ENCODE peak calls at places on chromosomes 6 and 20, in four cellular contexts. I is nucleus accumbens, L is KG1, G is GM12865. Q is an unnamed sample.

GRCh38 chr6:105058316-105058715 is 101.4 kb downstream of the LIN28B start:
- DNase-seq in L (no peak), I (no peak), G (no peak), Q (no peak)

GRCh38 chr6:6885521-6886088 is 222.2 kb upstream of the RREB1 start:
- DNase-seq in I (peak), G (no peak), L (peak), Q (no peak)

GRCh38 chr20:32079655-32080109 is 27.6 kb downstream of the HCK start:
- DNase-seq in I (no peak), G (no peak), L (no peak), Q (no peak)

GRCh38 chr20:59171986-59172385 is 8.4 kb downstream of the ZNF831 start:
- DNase-seq in G (no peak), I (no peak), L (no peak), Q (no peak)

GRCh38 chr6:41462980-41463930 is 82.9 kb upstream of the FOXP4 start:
- DNase-seq in I (peak), L (peak), G (peak), Q (peak)

GRCh38 chr6:41538556-41539182 is 7.5 kb upstream of the FOXP4 start:
- DNase-seq in G (peak), I (no peak), L (no peak), Q (peak)

GRCh38 chr6:35191899-35192298 is 21.9 kb upstream of the SCUBE3 start:
- DNase-seq in I (no peak), L (no peak), G (no peak), Q (no peak)

GRCh38 chr6:21438237-21438985 is 155.1 kb upstream of the SOX4 start:
- DNase-seq in G (peak), I (no peak), L (no peak), Q (no peak)

GRCh38 chr6:45987866-45988265 is 27.8 kb downstream of the CLIC5 start:
- DNase-seq in I (no peak), G (no peak), L (no peak), Q (peak)

GRCh38 chr6:43544461-43544860 is 27.6 kb downstream of the POLR1C start:
- DNase-seq in L (no peak), I (no peak), G (no peak), Q (no peak)

GRCh38 chr6:21003780-21004541 is 469.7 kb downstream of the CDKAL1 start:
- DNase-seq in I (no peak), L (no peak), G (peak), Q (no peak)

GRCh38 chr6:148851683-148852556 is 105.1 kb downstream of the UST start:
- DNase-seq in L (no peak), I (no peak), G (no peak), Q (no peak)

GRCh38 chr20:20466341-20466879 is 98.5 kb downstream of the INSM1 start:
- DNase-seq in L (no peak), I (no peak), G (peak), Q (no peak)

GRCh38 chr6:80523531-80523970 is 417.1 kb downstream of the BCKDHB start:
- DNase-seq in I (no peak), G (no peak), L (no peak), Q (peak)

Q was measured in HT-29.